ENCODE peak calls at places on chromosomes 6 and 20, in five cellular contexts. G, T, L, O and P are unnamed samples.
A peak's percentile ranks its signal among the peaks of the same experiment; 100 is the strongest.

GRCh38 chr6:15479761-15480160 is 183.1 kb downstream of the DTNBP1 start:
- DNase-seq in G (no peak), O (no peak), T (peak; percentile 72), L (no peak), P (no peak)

GRCh38 chr20:61345656-61346055 is 93.6 kb downstream of the CDH4 start:
- DNase-seq in O (no peak), L (peak; percentile 25), G (no peak), T (no peak), P (no peak)

GRCh38 chr6:98547634-98548033 is 286.7 kb upstream of the POU3F2 start:
- DNase-seq in T (no peak), G (peak; percentile 40), O (no peak), L (no peak), P (no peak)

GRCh38 chr6:53829698-53830221 is 35.0 kb downstream of the LRRC1 start:
- DNase-seq in T (no peak), O (no peak), G (no peak), L (no peak), P (no peak)

GRCh38 chr20:36093025-36093803 is 61.3 kb upstream of the EPB41L1 start:
- DNase-seq in G (no peak), O (peak; percentile 83), L (no peak), T (peak; percentile 24), P (no peak)

GRCh38 chr6:141133346-141133745 is 999.4 kb upstream of the GJE1 start:
- DNase-seq in T (no peak), O (no peak), L (no peak), G (no peak), P (no peak)

GRCh38 chr6:10800810-10801209 is 37.5 kb downstream of the MAK start:
- DNase-seq in G (no peak), O (no peak), T (peak; percentile 34), L (no peak), P (no peak)

GRCh38 chr6:64811145-64811544 is 895.9 kb downstream of the EYS start:
- DNase-seq in L (no peak), G (no peak), O (no peak), T (no peak), P (no peak)

GRCh38 chr20:25549866-25550477 is 35.4 kb downstream of the NINL start:
- DNase-seq in T (no peak), O (no peak), G (no peak), L (no peak), P (no peak)

GRCh38 chr6:72621243-72622093 is at the start of gene KCNQ5:
- DNase-seq in T (no peak), O (no peak), G (peak; percentile 46), L (no peak), P (no peak)

GRCh38 chr6:129567374-129567773 is 142.6 kb downstream of the ARHGAP18 start:
- DNase-seq in L (no peak), G (no peak), T (no peak), O (no peak), P (no peak)

GRCh38 chr20:8094415-8094818 is 37.6 kb upstream of the PLCB1 start:
- DNase-seq in G (no peak), T (peak; percentile 87), L (peak; percentile 49), O (peak; percentile 80), P (no peak)

GRCh38 chr6:33199687-33200233 is 705 bp downstream of the RXRB start:
- DNase-seq in T (peak; percentile 53), G (no peak), L (no peak), O (peak; percentile 75), P (no peak)

GRCh38 chr6:110325197-110325596 is 33.0 kb downstream of the METTL24 start:
- DNase-seq in G (no peak), O (no peak), L (no peak), T (no peak), P (no peak)

GRCh38 chr20:32189691-32190607 is 17.6 kb downstream of the PLAGL2 start:
- DNase-seq in T (peak; percentile 41), L (no peak), O (peak; percentile 57), G (peak; percentile 76), P (peak; percentile 87)

GRCh38 chr6:140572129-140572528 is 1197.7 kb upstream of the CITED2 start:
- DNase-seq in T (peak; percentile 96), G (no peak), O (no peak), L (no peak), P (no peak)

GRCh38 chr20:36496707-36497669 is 44.3 kb upstream of the MYL9 start:
- DNase-seq in O (no peak), T (no peak), G (no peak), L (no peak), P (no peak)

GRCh38 chr6:6058054-6058444 is 51.3 kb upstream of the NRN1 start:
- DNase-seq in G (no peak), T (no peak), O (no peak), L (no peak), P (no peak)

GRCh38 chr6:17972978-17973622 is 14.3 kb downstream of the KIF13A start:
- DNase-seq in G (no peak), T (no peak), L (no peak), O (no peak), P (no peak)

GRCh38 chr6:154463573-154464419 is 46.7 kb downstream of the CNKSR3 start:
- DNase-seq in O (no peak), L (no peak), T (no peak), G (no peak), P (no peak)

GRCh38 chr20:24049081-24049480 is 60.5 kb upstream of the GGTLC1 start:
- DNase-seq in T (no peak), O (no peak), L (no peak), G (no peak), P (no peak)

GRCh38 chr6:31587791-31588777 is 2.0 kb downstream of the LST1 start:
- DNase-seq in L (no peak), T (no peak), O (no peak), G (no peak), P (no peak)

DNA sequence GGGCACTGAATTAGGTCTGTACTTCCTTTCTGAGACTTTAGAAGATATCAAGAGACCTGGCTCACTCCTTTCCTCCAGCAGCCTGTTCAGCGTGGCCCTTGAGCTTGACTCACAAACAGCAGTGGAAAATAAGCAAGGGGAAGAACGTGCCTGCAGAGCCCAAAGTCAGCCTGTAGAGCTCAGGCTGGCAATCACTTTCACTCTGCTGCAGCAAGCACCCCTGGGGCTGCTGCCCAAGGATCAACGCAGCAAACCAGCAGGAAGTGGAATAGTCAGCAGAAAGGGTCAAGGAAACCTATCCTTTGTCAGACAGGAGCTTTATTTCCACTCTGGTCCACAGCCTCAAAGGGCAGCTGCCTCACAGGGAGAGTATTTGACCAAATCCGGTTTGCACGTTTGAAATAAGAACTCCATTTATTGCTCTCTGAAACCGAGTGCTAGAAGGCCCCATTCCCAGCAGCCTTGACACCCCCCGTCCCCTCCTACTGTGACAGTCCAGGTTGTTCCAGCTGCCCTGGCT is 77.4 kb downstream of the PRDM1 start:
- DNase-seq in G (no peak), T (no peak), O (no peak), L (peak; percentile 75), P (no peak)
- TF ChIP-seq CTCF in G (no peak), T (no peak), O (no peak), L (no peak), P (peak; percentile 24)

DNA sequence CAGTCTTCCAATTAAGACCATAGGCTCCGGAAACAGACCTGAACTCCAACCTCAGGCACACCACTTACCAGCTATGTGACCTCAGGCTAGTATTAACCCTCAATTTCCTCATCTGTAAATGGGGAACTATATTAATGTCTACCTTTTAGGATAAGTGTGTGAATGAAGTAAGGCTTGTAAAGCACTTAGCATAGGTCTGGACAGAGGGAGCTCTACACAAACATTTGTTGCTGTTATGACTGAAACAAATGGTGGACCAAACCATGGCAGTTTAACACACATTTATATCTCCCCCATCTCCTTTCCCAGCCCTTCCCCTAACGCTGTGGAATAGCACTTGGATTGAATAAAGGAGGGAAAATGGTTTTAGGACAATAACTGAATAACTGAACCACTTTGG is 48.7 kb downstream of the TSHZ2 start:
- DNase-seq in G (no peak), O (no peak), L (no peak), T (no peak), P (no peak)
- TF ChIP-seq CTCF in G (no peak), O (no peak), L (no peak), T (no peak), P (no peak)

DNA sequence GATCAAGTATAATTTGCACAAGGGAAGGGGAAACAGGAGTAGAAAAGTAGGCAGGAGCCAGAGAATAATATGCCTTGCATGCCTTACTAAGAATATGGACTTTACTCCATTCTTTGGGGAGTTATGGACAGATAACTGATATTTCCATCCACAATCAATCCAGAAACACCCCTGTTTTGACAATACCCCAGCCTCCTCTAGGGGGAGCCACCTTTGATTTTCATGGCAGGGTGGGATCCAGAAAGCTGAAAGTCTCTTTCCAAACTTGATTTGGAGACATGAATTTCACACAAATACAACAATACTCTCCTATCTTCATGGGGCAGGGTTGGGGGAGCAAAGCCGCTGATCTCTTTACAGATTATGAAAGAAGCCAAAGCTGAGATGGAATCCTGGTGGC is 404.1 kb downstream of the FOXA2 start:
- DNase-seq in G (no peak), L (no peak), T (no peak), O (no peak), P (no peak)
- TF ChIP-seq CTCF in G (peak; percentile 31), L (no peak), T (no peak), O (no peak), P (no peak)

GRCh38 chr6:13338038-13338437 is 9.7 kb upstream of the TBC1D7 start:
- DNase-seq in T (no peak), L (peak; percentile 64), G (no peak), O (no peak), P (no peak)

GRCh38 chr6:13339863-13340635 is 11.7 kb upstream of the TBC1D7 start:
- DNase-seq in T (no peak), L (no peak), G (no peak), O (no peak), P (no peak)

GRCh38 chr6:13332349-13332706 is 4.0 kb upstream of the TBC1D7 start:
- DNase-seq in G (no peak), L (no peak), O (no peak), T (no peak), P (no peak)

GRCh38 chr6:13334953-13335352 is 6.6 kb upstream of the TBC1D7 start:
- DNase-seq in O (no peak), L (no peak), T (peak; percentile 89), G (no peak), P (no peak)

GRCh38 chr6:13336553-13336952 is 8.2 kb upstream of the TBC1D7 start:
- DNase-seq in O (peak; percentile 69), T (peak; percentile 85), L (peak; percentile 54), G (peak; percentile 91), P (peak; percentile 92)
- TF ChIP-seq CTCF in O (peak; percentile 95), T (peak; percentile 82), L (peak; percentile 94), G (peak; percentile 92), P (peak; percentile 91)